ENCODE peak calls at places on chromosome 3, in five cellular contexts. C is GM20000; F is Calu3; W is thoracic aorta; D is CD4-positive, alpha-beta T cell. X is an unnamed sample.

GRCh38 chr3:58078610-58079009 is 70.4 kb downstream of the FLNB start:
- DNase-seq in C (no peak), F (no peak), W (no peak), D (no peak), X (no peak)

GRCh38 chr3:167671878-167672427 is 18.2 kb upstream of the WDR49 start:
- DNase-seq in C (no peak), F (no peak), W (no peak), D (no peak), X (no peak)

GRCh38 chr3:45567730-45568172 is 26.8 kb upstream of the LIMD1 start:
- DNase-seq in C (peak), F (no peak), W (no peak), D (no peak), X (peak)

GRCh38 chr3:111662012-111662411 is 66.9 kb upstream of the ZBED2 start:
- DNase-seq in C (no peak), F (no peak), W (no peak), D (no peak), X (no peak)

GRCh38 chr3:121894191-121894990 is at the start of gene SLC15A2:
- DNase-seq in C (no peak), F (no peak), W (no peak), D (no peak), X (no peak)

GRCh38 chr3:3196148-3196861 is 16.8 kb upstream of the CRBN start:
- DNase-seq in C (no peak), F (peak), W (no peak), D (no peak), X (peak)

GRCh38 chr3:141955163-141955562 is 78.7 kb downstream of the ATP1B3 start:
- DNase-seq in C (no peak), F (no peak), W (no peak), D (no peak), X (no peak)

GRCh38 chr3:38000242-38000916 is 9.8 kb downstream of the VILL start:
- DNase-seq in C (no peak), F (no peak), W (no peak), D (no peak), X (no peak)

GRCh38 chr3:27312044-27312668 is 57.0 kb downstream of the NEK10 start:
- DNase-seq in C (peak), F (peak), W (no peak), D (no peak), X (peak)

GRCh38 chr3:187737401-187738088 is 7.7 kb downstream of the BCL6 start:
- DNase-seq in C (no peak), F (peak), W (peak), D (no peak), X (no peak)

GRCh38 chr3:34106879-34107278 is 308.4 kb downstream of the PDCD6IP start:
- DNase-seq in C (peak), F (peak), W (no peak), D (no peak), X (peak)
- TF ChIP-seq CTCF in C (peak), F (no peak), W (peak), D (no peak), X (peak)

DNA sequence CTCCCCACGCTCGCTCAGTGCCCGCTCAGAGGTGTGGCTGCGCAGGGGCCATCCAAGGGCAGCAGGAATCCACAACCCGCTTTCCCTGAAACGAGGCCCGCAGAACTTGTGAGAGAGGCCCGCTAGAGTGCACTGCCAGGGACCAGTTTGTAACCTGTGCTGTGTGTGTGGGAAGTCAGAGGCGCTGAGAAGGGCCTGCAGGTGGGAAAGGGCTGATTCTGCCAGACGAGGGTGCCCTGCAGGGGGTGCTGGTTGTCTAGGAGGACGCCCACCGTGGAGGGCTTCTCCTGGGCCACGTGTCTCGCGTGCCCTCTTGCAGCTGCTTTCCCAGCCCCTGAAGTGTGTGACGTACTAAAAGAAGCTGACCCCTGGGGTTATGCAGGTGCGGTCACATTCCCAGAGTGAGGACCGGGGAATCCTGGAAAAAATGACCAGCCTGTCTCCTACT is 83.3 kb downstream of the C3orf70 start:
- DNase-seq in C (no peak), F (no peak), W (no peak), D (no peak), X (no peak)
- TF ChIP-seq CTCF in C (no peak), F (peak), W (no peak), D (no peak), X (no peak)

DNA sequence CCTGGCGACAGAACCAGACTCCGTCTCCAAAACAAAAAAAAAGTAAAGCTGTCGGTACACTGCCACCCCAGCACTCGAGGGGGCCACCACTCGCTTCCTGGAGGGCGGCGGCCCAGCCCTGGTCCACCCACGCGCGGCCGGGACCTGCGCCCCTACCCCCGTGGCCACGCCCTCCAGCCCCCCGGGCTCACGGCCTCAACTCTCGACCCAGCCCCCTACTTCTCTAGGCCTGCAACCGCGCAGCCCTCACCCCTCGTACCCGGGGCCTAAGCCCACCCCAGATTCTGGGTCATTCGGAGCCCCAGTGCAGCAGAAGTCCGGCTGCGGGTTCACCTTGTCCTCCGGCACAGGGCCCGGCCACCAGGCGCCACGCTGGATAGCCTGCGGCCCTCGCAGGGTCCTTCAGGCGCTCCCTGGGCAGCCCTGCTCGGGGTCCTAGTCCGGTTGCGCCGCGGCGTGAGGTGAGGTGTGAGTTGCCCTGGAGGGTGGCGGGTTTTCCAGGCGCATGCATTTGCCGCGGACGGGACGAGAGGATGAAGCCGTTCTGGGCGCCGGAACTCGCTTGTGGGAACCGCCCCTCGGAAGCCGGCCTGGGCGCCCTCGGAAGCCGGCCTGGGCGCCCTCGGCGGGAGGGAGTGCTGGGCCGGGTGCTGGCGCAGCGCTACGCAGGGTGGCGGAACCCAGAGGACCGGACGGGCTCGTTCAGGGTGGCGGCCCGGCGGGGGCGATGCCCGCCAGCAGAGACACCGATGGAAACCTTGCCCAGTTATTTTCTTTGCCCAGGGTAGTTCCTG is 32.2 kb downstream of the SPINK8 start:
- DNase-seq in C (peak), F (peak), W (peak), D (peak), X (peak)
- TF ChIP-seq CTCF in C (no peak), F (no peak), W (peak), D (no peak), X (no peak)

GRCh38 chr3:153190923-153191322 is 28.9 kb downstream of the RAP2B start:
- DNase-seq in C (no peak), F (no peak), W (no peak), D (no peak), X (no peak)

GRCh38 chr3:153195480-153195879 is 33.5 kb downstream of the RAP2B start:
- DNase-seq in C (no peak), F (no peak), W (no peak), D (no peak), X (no peak)

GRCh38 chr3:153192327-153192726 is 30.3 kb downstream of the RAP2B start:
- DNase-seq in C (no peak), F (no peak), W (no peak), D (no peak), X (no peak)
- TF ChIP-seq CTCF in C (no peak), F (no peak), W (no peak), D (no peak), X (no peak)

GRCh38 chr3:14178247-14179113 is at the start of the genes LSM3 and XPC:
- DNase-seq in C (peak), F (peak), W (peak), D (peak), X (peak)

GRCh38 chr3:14183015-14183577 is 4.5 kb downstream of the LSM3 start:
- DNase-seq in C (no peak), F (no peak), W (no peak), D (no peak), X (no peak)

GRCh38 chr3:14179114-14179465 is 473 bp downstream of the LSM3 start:
- DNase-seq in C (no peak), F (no peak), W (no peak), D (no peak), X (no peak)

GRCh38 chr3:14179795-14180194 is 1.2 kb downstream of the LSM3 start:
- DNase-seq in C (no peak), F (no peak), W (no peak), D (no peak), X (no peak)

GRCh38 chr3:14181253-14181652 is 2.6 kb downstream of the LSM3 start:
- DNase-seq in C (no peak), F (no peak), W (no peak), D (no peak), X (no peak)
- TF ChIP-seq CTCF in C (no peak), F (no peak), W (no peak), D (no peak), X (no peak)

GRCh38 chr3:9884555-9885165 is 4.6 kb upstream of the CIDEC start:
- DNase-seq in C (no peak), F (peak), W (no peak), D (no peak), X (no peak)
- TF ChIP-seq CTCF in C (no peak), F (no peak), W (no peak), D (no peak), X (no peak)

GRCh38 chr3:54951405-54951804 is 23.5 kb upstream of the LRTM1 start:
- DNase-seq in C (no peak), F (no peak), W (peak), D (no peak), X (peak)
- TF ChIP-seq CTCF in C (no peak), F (no peak), W (peak), D (no peak), X (peak)